ENCODE peak calls at places on chromosomes 3 and 15, in four cellular contexts. B is GM04504; R is IMR-90; G is stimulated activated naive CD8-positive, alpha-beta T cell treated with anti-CD3 and anti-CD28 coated beads, Interleukin-15, amount 100 ng/mL, for 72 hours. K is an unnamed sample.

GRCh38 chr3:150760431-150761200 is 2.4 kb downstream of the SIAH2 start:
- DNase-seq in B (no peak), R (no peak), G (peak), K (no peak)

GRCh38 chr3:45655906-45656305 is 33.3 kb upstream of the SACM1L start:
- DNase-seq in B (no peak), R (peak), G (no peak), K (no peak)

GRCh38 chr15:77025471-77025901 is 30.6 kb downstream of the PSTPIP1 start:
- DNase-seq in B (no peak), R (no peak), G (no peak), K (no peak)

GRCh38 chr15:86935841-86936240 is 856.2 kb downstream of the AGBL1 start:
- DNase-seq in B (no peak), R (no peak), G (no peak), K (no peak)

GRCh38 chr15:58479941-58480340 is 48.1 kb downstream of the LIPC start:
- DNase-seq in B (no peak), R (no peak), G (no peak), K (no peak)

GRCh38 chr15:97401970-97402369 is 558.5 kb upstream of the ARRDC4 start:
- DNase-seq in B (no peak), R (no peak), G (no peak), K (no peak)

GRCh38 chr3:116265976-116266584 is 179.2 kb downstream of the LSAMP start:
- DNase-seq in B (no peak), R (no peak), G (no peak), K (no peak)

GRCh38 chr3:57228734-57229505 is 1.4 kb downstream of the APPL1 start:
- DNase-seq in B (peak), R (peak), G (no peak), K (no peak)

GRCh38 chr15:96053039-96054021 is 277.2 kb upstream of the NR2F2 start:
- DNase-seq in B (no peak), R (no peak), G (no peak), K (peak)

GRCh38 chr3:159821148-159821547 is 167.5 kb upstream of the IL12A start:
- DNase-seq in B (no peak), R (no peak), G (no peak), K (no peak)

GRCh38 chr15:29129903-29130302 is 139.7 kb downstream of the NSMCE3 start:
- DNase-seq in B (no peak), R (no peak), G (no peak), K (no peak)

GRCh38 chr3:171810278-171811058 is at the start of gene PLD1:
- DNase-seq in B (peak), R (peak), G (no peak), K (peak)

GRCh38 chr3:66000506-66000905 is 38.2 kb downstream of the MAGI1 start:
- DNase-seq in B (no peak), R (no peak), G (no peak), K (no peak)

GRCh38 chr15:52677593-52677992 is 1.6 kb downstream of the ATOSA start:
- DNase-seq in B (no peak), R (no peak), G (no peak), K (no peak)

GRCh38 chr3:174168538-174169254 is 690.4 kb upstream of the NAALADL2 start:
- DNase-seq in B (no peak), R (no peak), G (no peak), K (peak)

GRCh38 chr15:26166429-26166828 is 303.3 kb upstream of the ATP10A start:
- DNase-seq in B (no peak), R (no peak), G (no peak), K (peak)

GRCh38 chr3:197343111-197343510 is 44.7 kb upstream of the DLG1 start:
- DNase-seq in B (no peak), R (no peak), G (no peak), K (no peak)

GRCh38 chr3:100260081-100260684 is 609 bp upstream of the TBC1D23 start:
- DNase-seq in B (no peak), R (peak), G (no peak), K (peak)

GRCh38 chr15:74432968-74433591 is 678 bp downstream of the SEMA7A start:
- DNase-seq in B (no peak), R (no peak), G (no peak), K (peak)

GRCh38 chr15:55518641-55519040 is 10.6 kb upstream of the DNAAF4 start:
- DNase-seq in B (no peak), R (no peak), G (no peak), K (no peak)

K was measured in RPMI8226.